ENCODE peak calls at places on chromosome 1, in six cellular contexts. H is heart right ventricle; W is cardiac muscle cell; G is CD4-positive, CD25-positive, alpha-beta regulatory T cell; M is psoas muscle; A is A549. S is an unnamed sample.
A peak's percentile ranks its signal among the peaks of the same experiment; 100 is the strongest.

GRCh38 chr1:8004803-8005573 is 21.1 kb downstream of the ERRFI1 start:
- DNase-seq in H (peak; percentile 75), W (peak; percentile 99), G (no peak), M (peak; percentile 97), A (peak; percentile 95), S (peak; percentile 98)

GRCh38 chr1:101198842-101199636 is 37.8 kb upstream of the S1PR1 start:
- DNase-seq in H (no peak), W (no peak), G (no peak), M (no peak), A (no peak), S (no peak)

GRCh38 chr1:15288173-15288926 is 41.3 kb downstream of the FHAD1 start:
- DNase-seq in H (no peak), W (no peak), G (no peak), M (no peak), A (peak; percentile 54), S (no peak)

GRCh38 chr1:246161626-246162025 is 345.5 kb downstream of the SMYD3 start:
- DNase-seq in H (no peak), W (peak; percentile 83), G (no peak), M (no peak), A (no peak), S (peak; percentile 76)

GRCh38 chr1:155976913-155977606 is 1.3 kb downstream of the ARHGEF2 start:
- DNase-seq in H (no peak), W (no peak), G (no peak), M (no peak), A (no peak), S (no peak)

GRCh38 chr1:113860891-113861290 is 10.6 kb downstream of the PTPN22 start:
- DNase-seq in H (no peak), W (peak; percentile 87), G (no peak), M (no peak), A (no peak), S (no peak)

GRCh38 chr1:178271471-178271870 is 177.6 kb downstream of the RASAL2 start:
- DNase-seq in H (no peak), W (no peak), G (no peak), M (no peak), A (no peak), S (no peak)

GRCh38 chr1:68121536-68121935 is 71.1 kb upstream of the DIRAS3 start:
- DNase-seq in H (no peak), W (peak; percentile 25), G (no peak), M (no peak), A (no peak), S (no peak)

GRCh38 chr1:212364985-212365384 is 49.7 kb downstream of the PACC1 start:
- DNase-seq in H (no peak), W (peak; percentile 6), G (no peak), M (no peak), A (no peak), S (no peak)

GRCh38 chr1:183653468-183653794 is 315 bp upstream of the APOBEC4 start:
- DNase-seq in H (no peak), W (no peak), G (no peak), M (no peak), A (no peak), S (no peak)

GRCh38 chr1:183653876-183654451 is 848 bp upstream of the APOBEC4 start:
- DNase-seq in H (no peak), W (no peak), G (no peak), M (no peak), A (no peak), S (no peak)

GRCh38 chr1:183652547-183653467 is at the start of gene APOBEC4:
- DNase-seq in H (no peak), W (peak; percentile 34), G (no peak), M (no peak), A (no peak), S (no peak)

GRCh38 chr1:183651621-183652020 is 1.5 kb downstream of the APOBEC4 start:
- DNase-seq in H (no peak), W (no peak), G (no peak), M (no peak), A (no peak), S (no peak)

DNA sequence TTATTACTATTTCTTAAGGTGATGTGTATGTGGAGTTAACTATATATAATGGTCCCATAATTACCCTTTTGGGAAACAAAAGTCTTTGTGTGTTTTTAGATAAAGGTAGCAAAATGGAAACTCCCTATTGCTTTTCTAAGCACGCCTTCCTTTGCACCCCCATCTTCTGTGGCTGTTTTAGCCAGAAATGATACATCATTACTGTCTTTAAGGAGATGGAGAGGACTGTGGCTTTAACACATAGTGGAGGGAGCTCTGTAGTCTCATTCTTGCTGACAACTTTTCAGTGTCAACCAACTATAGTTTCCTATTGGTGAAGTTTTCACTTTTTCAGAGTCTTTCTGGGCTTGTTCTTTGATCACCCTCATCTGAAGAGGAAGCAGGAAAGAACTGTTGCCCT is 1.0 kb downstream of the APOBEC4 start:
- DNase-seq in H (no peak), W (no peak), G (no peak), M (no peak), A (no peak), S (no peak)
- H3K27ac ChIP-seq in H (no peak overlapping the region), W (no peak overlapping the region), G (no peak overlapping the region), M (no peak overlapping the region), A (no peak overlapping the region), S (no peak overlapping the region)

DNA sequence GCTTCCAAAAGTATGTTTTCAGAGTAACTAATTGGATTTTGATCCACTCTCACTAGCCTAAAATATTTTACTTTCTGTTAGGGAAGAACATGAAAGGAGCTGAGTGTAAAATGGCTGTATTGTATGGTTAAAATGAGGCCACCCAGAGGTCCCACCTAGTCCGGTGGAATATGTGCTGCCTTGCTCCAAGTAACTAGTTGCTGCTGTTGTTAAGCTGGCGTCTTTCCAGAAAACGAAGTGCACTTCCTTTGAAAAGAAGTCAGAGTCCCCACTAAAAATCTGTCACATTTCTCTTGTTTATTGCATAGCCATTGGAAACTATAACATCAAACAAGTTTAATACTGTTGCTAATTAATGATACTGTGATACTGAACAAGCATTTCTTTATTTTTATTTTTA is 3.2 kb downstream of the SLC25A33 start:
- DNase-seq in H (no peak), W (peak; percentile 71), G (no peak), M (no peak), A (no peak), S (no peak)
- H3K27ac ChIP-seq in H (peak overlapping the region; percentile 31), W (no peak overlapping the region), G (no peak overlapping the region), M (no peak overlapping the region), A (no peak overlapping the region), S (no peak overlapping the region)

DNA sequence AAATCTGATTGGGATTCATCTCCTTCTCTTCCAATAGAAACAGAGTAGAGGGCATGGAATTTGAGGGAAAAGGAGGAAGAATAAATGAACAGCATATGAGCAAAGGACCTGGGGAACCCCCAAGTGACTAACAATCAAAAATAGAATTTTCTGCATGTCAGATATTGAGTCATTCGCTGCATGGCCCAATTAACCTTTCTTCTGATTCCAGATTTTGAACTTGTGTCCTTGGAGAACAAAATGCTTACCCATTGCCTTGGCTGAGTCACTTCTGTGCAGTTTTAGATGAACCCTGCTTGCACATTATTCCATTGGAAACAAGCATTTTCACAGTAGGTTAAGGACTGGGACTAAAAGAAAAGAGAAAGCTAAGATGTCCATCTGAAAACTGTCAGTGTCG is 390.5 kb downstream of the ST6GALNAC3 start:
- DNase-seq in H (no peak), W (no peak), G (no peak), M (no peak), A (no peak), S (no peak)
- H3K27ac ChIP-seq in H (no peak overlapping the region), W (no peak overlapping the region), G (no peak overlapping the region), M (no peak overlapping the region), A (no peak overlapping the region), S (no peak overlapping the region)

GRCh38 chr1:36341626-36342320 is 18.3 kb upstream of the EVA1B start:
- DNase-seq in H (no peak), W (no peak), G (no peak), M (peak; percentile 47), A (no peak), S (no peak)
- H3K27ac ChIP-seq in H (no peak overlapping the region), W (no peak overlapping the region), G (no peak overlapping the region), M (no peak overlapping the region), A (peak overlapping the region; percentile 78), S (no peak overlapping the region)

GRCh38 chr1:165858928-165859845 is 31.8 kb downstream of the UCK2 start:
- DNase-seq in H (no peak), W (no peak), G (no peak), M (no peak), A (no peak), S (no peak)
- H3K27ac ChIP-seq in H (no peak overlapping the region), W (no peak overlapping the region), G (no peak overlapping the region), M (peak overlapping the region; percentile 90), A (peak overlapping the region; percentile 66), S (no peak overlapping the region)

DNA sequence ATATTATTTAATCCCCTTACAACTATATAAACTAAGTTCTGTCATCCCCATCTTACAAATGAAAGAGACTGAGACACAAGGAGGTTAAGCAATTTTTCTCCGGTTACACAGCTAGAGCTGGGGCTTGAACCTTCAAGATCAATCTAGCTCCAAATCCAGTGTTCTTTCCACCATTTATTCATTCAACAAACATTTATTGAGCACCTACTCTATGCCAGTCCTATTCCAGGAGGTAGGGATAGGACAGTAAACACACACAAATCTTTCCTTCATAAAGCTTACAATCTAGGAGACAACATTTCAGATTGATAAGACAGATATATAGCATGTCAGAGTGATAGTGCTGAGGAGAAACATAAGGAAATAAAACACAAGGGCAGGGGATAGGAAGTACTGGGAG is 2.9 kb upstream of the TMEM125 start:
- DNase-seq in H (no peak), W (no peak), G (no peak), M (no peak), A (no peak), S (no peak)
- H3K27ac ChIP-seq in H (no peak overlapping the region), W (no peak overlapping the region), G (no peak overlapping the region), M (no peak overlapping the region), A (no peak overlapping the region), S (no peak overlapping the region)

GRCh38 chr1:108502138-108502537 is 52.0 kb downstream of the NBPF6 start:
- DNase-seq in H (no peak), W (no peak), G (no peak), M (no peak), A (no peak), S (no peak)
- H3K27ac ChIP-seq in H (no peak overlapping the region), W (no peak overlapping the region), G (no peak overlapping the region), M (no peak overlapping the region), A (peak overlapping the region; percentile 81), S (no peak overlapping the region)

S was measured in epithelial cell of prostate.